ENCODE peak calls at places on chromosomes 5 and 9, in nine cellular contexts. Y is central memory CD8-positive, alpha-beta T cell; Q is NCI-H510A; D is stimulated activated CD4-positive, alpha-beta T cell treated with anti-CD3 and anti-CD28 coated beads, Interleukin-2, amount 100 ng/mL, for 24 hours; M is NCI-H2227 treated with DMSO at 0.1 percent for 48 hours; O is SK-N-SH; E is heart left ventricle; J is psoas muscle; N is naive thymus-derived CD4-positive, alpha-beta T cell. S is an unnamed sample.

GRCh38 chr9:98501776-98502175 is 207.0 kb downstream of the GABBR2 start:
- DNase-seq in Y (no peak), Q (no peak), D (no peak), M (no peak), O (no peak), E (no peak), J (no peak), N (no peak), S (no peak)

GRCh38 chr9:131616983-131617604 is 71.8 kb downstream of the PRRT1B start:
- DNase-seq in Y (no peak), Q (no peak), D (no peak), M (no peak), O (no peak), E (no peak), J (no peak), N (no peak), S (no peak)

GRCh38 chr5:126122942-126123341 is 300.3 kb upstream of the GRAMD2B start:
- DNase-seq in Y (no peak), Q (peak), D (no peak), M (no peak), O (no peak), E (no peak), J (no peak), N (no peak), S (no peak)

GRCh38 chr5:150286820-150287219 is 2.8 kb downstream of the CAMK2A start:
- DNase-seq in Y (no peak), Q (no peak), D (no peak), M (no peak), O (peak), E (no peak), J (no peak), N (no peak), S (no peak)

GRCh38 chr5:88602584-88602983 is 280.4 kb downstream of the MEF2C start:
- DNase-seq in Y (no peak), Q (no peak), D (peak), M (no peak), O (no peak), E (no peak), J (no peak), N (peak), S (no peak)

GRCh38 chr5:127700237-127700766 is 2.9 kb upstream of the CCDC192 start:
- DNase-seq in Y (no peak), Q (no peak), D (no peak), M (no peak), O (no peak), E (no peak), J (no peak), N (no peak), S (no peak)

GRCh38 chr5:131375351-131375750 is 111.5 kb downstream of the CDC42SE2 start:
- DNase-seq in Y (no peak), Q (no peak), D (no peak), M (no peak), O (no peak), E (no peak), J (no peak), N (no peak), S (no peak)

GRCh38 chr5:105167092-105167491 is 1604.5 kb upstream of the NUDT12 start:
- DNase-seq in Y (no peak), Q (no peak), D (no peak), M (no peak), O (no peak), E (no peak), J (no peak), N (no peak), S (no peak)

GRCh38 chr9:20804476-20805253 is 120.6 kb downstream of the FOCAD start:
- DNase-seq in Y (no peak), Q (no peak), D (no peak), M (peak), O (no peak), E (no peak), J (no peak), N (no peak), S (no peak)

GRCh38 chr5:140239939-140240700 is 62.8 kb downstream of the PFDN1 start:
- DNase-seq in Y (peak), Q (no peak), D (peak), M (no peak), O (peak), E (peak), J (peak), N (peak), S (no peak)

GRCh38 chr5:88724201-88724600 is 158.8 kb downstream of the MEF2C start:
- DNase-seq in Y (no peak), Q (no peak), D (no peak), M (peak), O (no peak), E (no peak), J (no peak), N (no peak), S (no peak)

GRCh38 chr5:9658726-9659125 is 28.6 kb upstream of the TAS2R1 start:
- DNase-seq in Y (no peak), Q (no peak), D (no peak), M (no peak), O (no peak), E (no peak), J (no peak), N (no peak), S (no peak)

GRCh38 chr5:35860686-35861085 is 4.0 kb downstream of the IL7R start:
- DNase-seq in Y (no peak), Q (no peak), D (no peak), M (no peak), O (no peak), E (no peak), J (no peak), N (no peak), S (no peak)

GRCh38 chr5:148125641-148126040 is 42.7 kb upstream of the SPINK14 start:
- DNase-seq in Y (no peak), Q (no peak), D (no peak), M (no peak), O (peak), E (no peak), J (no peak), N (no peak), S (no peak)

S was measured in right atrium auricular region.